ENCODE peak calls at places on chromosomes 13 and 19, in eight cellular contexts. A is transverse colon, H is RKO, Y is astrocyte of the hippocampus, Q is GM23248, J is NCI-H1417, D is nephron progenitor cell, I is EH. L is an unnamed sample.

GRCh38 chr19:39941615-39942507 is 7.4 kb upstream of the FCGBP start:
- DNase-seq in A (peak), H (no peak), Y (peak), Q (no peak), J (no peak), D (no peak), I (peak), L (no peak)

GRCh38 chr13:87975035-87975434 is 303.9 kb downstream of the SLITRK5 start:
- DNase-seq in A (no peak), H (no peak), Y (peak), Q (no peak), J (no peak), D (no peak), I (no peak), L (no peak)

GRCh38 chr19:14142262-14143190 is 6.1 kb upstream of the ASF1B start:
- DNase-seq in A (no peak), H (no peak), Y (no peak), Q (no peak), J (no peak), D (no peak), I (no peak), L (no peak)

GRCh38 chr13:95509521-95510315 is 42.8 kb upstream of the CLDN10 start:
- DNase-seq in A (no peak), H (peak), Y (peak), Q (peak), J (no peak), D (no peak), I (peak), L (no peak)

GRCh38 chr13:107234315-107234714 is 666.4 kb upstream of the ARGLU1 start:
- DNase-seq in A (no peak), H (no peak), Y (peak), Q (no peak), J (peak), D (no peak), I (no peak), L (no peak)

GRCh38 chr19:20247016-20247683 is 80.1 kb downstream of the ZNF486 start:
- DNase-seq in A (no peak), H (peak), Y (peak), Q (peak), J (peak), D (peak), I (peak), L (no peak)

GRCh38 chr19:47973529-47973928 is 18.4 kb downstream of the BSPH1 start:
- DNase-seq in A (no peak), H (no peak), Y (no peak), Q (no peak), J (no peak), D (no peak), I (no peak), L (no peak)

GRCh38 chr13:106151056-106151699 is 384.3 kb downstream of the EFNB2 start:
- DNase-seq in A (peak), H (peak), Y (peak), Q (peak), J (peak), D (no peak), I (peak), L (peak)

GRCh38 chr13:32409561-32410440 is 18.1 kb downstream of the N4BP2L1 start:
- DNase-seq in A (no peak), H (no peak), Y (peak), Q (no peak), J (peak), D (peak), I (peak), L (no peak)

GRCh38 chr13:46893820-46894533 is 2.9 kb downstream of the HTR2A start:
- DNase-seq in A (peak), H (peak), Y (peak), Q (peak), J (peak), D (peak), I (peak), L (peak)

GRCh38 chr19:2306971-2307370 is 983 bp downstream of the LINGO3 start:
- DNase-seq in A (no peak), H (no peak), Y (no peak), Q (no peak), J (no peak), D (no peak), I (no peak), L (no peak)

GRCh38 chr19:11849264-11849615 is 714 bp downstream of the ZNF439 start:
- DNase-seq in A (no peak), H (no peak), Y (no peak), Q (no peak), J (peak), D (no peak), I (peak), L (no peak)

GRCh38 chr13:110006304-110006703 is 219.9 kb upstream of the IRS2 start:
- DNase-seq in A (no peak), H (no peak), Y (peak), Q (peak), J (no peak), D (no peak), I (peak), L (no peak)

GRCh38 chr19:4676955-4677731 is 7.0 kb upstream of the MYDGF start:
- DNase-seq in A (peak), H (peak), Y (peak), Q (peak), J (no peak), D (peak), I (peak), L (peak)

GRCh38 chr19:1249298-1249989 is 1.1 kb downstream of the MIDN start:
- DNase-seq in A (peak), H (peak), Y (peak), Q (peak), J (peak), D (peak), I (peak), L (peak)

GRCh38 chr13:31540316-31540715 is 199.0 kb upstream of the RXFP2 start:
- DNase-seq in A (no peak), H (peak), Y (no peak), Q (peak), J (no peak), D (no peak), I (peak), L (no peak)

GRCh38 chr13:36163809-36164308 is 32.7 kb upstream of the DCLK1 start:
- DNase-seq in A (peak), H (no peak), Y (peak), Q (peak), J (peak), D (peak), I (peak), L (no peak)

GRCh38 chr13:32734511-32734910 is 148.3 kb downstream of the PDS5B start:
- DNase-seq in A (no peak), H (peak), Y (peak), Q (peak), J (peak), D (no peak), I (peak), L (peak)

GRCh38 chr19:37931941-37932655 is 25.1 kb downstream of the SIPA1L3 start:
- DNase-seq in A (peak), H (no peak), Y (peak), Q (peak), J (peak), D (peak), I (peak), L (peak)

GRCh38 chr13:95180513-95181245 is 120.6 kb downstream of the ABCC4 start:
- DNase-seq in A (no peak), H (no peak), Y (no peak), Q (no peak), J (no peak), D (no peak), I (peak), L (no peak)

GRCh38 chr19:17951151-17952040 is 15.5 kb upstream of the KCNN1 start:
- DNase-seq in A (no peak), H (no peak), Y (no peak), Q (no peak), J (peak), D (peak), I (no peak), L (no peak)

GRCh38 chr19:29507081-29507860 is 18.5 kb upstream of the VSTM2B start:
- DNase-seq in A (no peak), H (no peak), Y (no peak), Q (no peak), J (no peak), D (no peak), I (no peak), L (no peak)

L was measured in ACHN.